ENCODE peak calls at places on chromosomes 2 and 18, in ten cellular contexts. P, Z, R, L, T, U, K, D, N and S are unnamed samples.

GRCh38 chr2:7691961-7692656 is 774.9 kb downstream of the RNF144A start:
- DNase-seq in P (no peak), T (no peak), R (no peak), N (no peak), K (no peak), L (peak), U (no peak), D (no peak), Z (no peak), S (no peak)

GRCh38 chr18:23540867-23541266 is 37.6 kb downstream of the RMC1 start:
- DNase-seq in N (no peak), U (no peak), Z (no peak), T (peak), R (peak), K (no peak), P (no peak), L (no peak), D (no peak), S (no peak)

GRCh38 chr2:124524155-124524910 is 499.2 kb downstream of the CNTNAP5 start:
- DNase-seq in K (no peak), D (no peak), U (no peak), P (peak), R (no peak), T (no peak), L (no peak), N (no peak), Z (no peak), S (no peak)

GRCh38 chr18:62781893-62782292 is 66.6 kb downstream of the PHLPP1 start:
- DNase-seq in T (no peak), D (no peak), N (no peak), K (no peak), L (peak), U (no peak), R (peak), P (no peak), Z (no peak), S (no peak)

GRCh38 chr18:50928551-50928950 is 39.3 kb upstream of the ELAC1 start:
- DNase-seq in N (no peak), U (no peak), T (no peak), K (no peak), L (no peak), R (no peak), D (no peak), Z (peak), P (no peak), S (no peak)

GRCh38 chr2:171523339-171523931 is 1.2 kb downstream of the CYBRD1 start:
- DNase-seq in N (peak), R (peak), T (peak), U (peak), K (peak), P (peak), Z (no peak), L (peak), D (peak), S (no peak)

GRCh38 chr2:182186132-182186735 is 200.6 kb downstream of the PPP1R1C start:
- DNase-seq in R (peak), D (no peak), L (peak), K (no peak), T (peak), Z (no peak), N (peak), U (no peak), P (no peak), S (no peak)

GRCh38 chr2:127051116-127051779 is 55.7 kb downstream of the BIN1 start:
- DNase-seq in N (no peak), U (peak), P (peak), L (no peak), R (no peak), T (no peak), Z (no peak), D (no peak), K (peak), S (no peak)

GRCh38 chr2:144705328-144706245 is 185.7 kb upstream of the ZEB2 start:
- DNase-seq in R (peak), N (no peak), P (no peak), T (no peak), D (no peak), K (no peak), L (no peak), Z (no peak), U (no peak), S (no peak)

GRCh38 chr18:32802606-32803451 is 30.0 kb upstream of the KLHL14 start:
- DNase-seq in T (no peak), Z (no peak), L (no peak), R (no peak), P (no peak), D (no peak), U (no peak), K (no peak), N (peak), S (no peak)

GRCh38 chr18:51153659-51154371 is 43.7 kb downstream of the MEX3C start:
- DNase-seq in R (no peak), T (peak), N (no peak), L (no peak), P (no peak), U (no peak), D (no peak), Z (no peak), K (no peak), S (no peak)

GRCh38 chr2:86045541-86045940 is 60.1 kb downstream of the POLR1A start:
- DNase-seq in R (no peak), D (no peak), U (no peak), N (no peak), L (no peak), T (no peak), Z (no peak), P (peak), K (no peak), S (no peak)

GRCh38 chr2:65129276-65129612 is 662 bp downstream of the RAB1A start:
- DNase-seq in L (no peak), D (no peak), Z (no peak), N (no peak), T (peak), U (no peak), P (no peak), K (no peak), R (no peak), S (no peak)

GRCh38 chr18:5417342-5417741 is 121.8 kb upstream of the ZBTB14 start:
- DNase-seq in U (peak), N (no peak), R (peak), P (peak), K (no peak), Z (no peak), L (no peak), T (no peak), D (no peak), S (no peak)

GRCh38 chr2:228657807-228658402 is 476.4 kb upstream of the SPHKAP start:
- DNase-seq in L (peak), Z (no peak), D (no peak), T (peak), N (peak), R (peak), K (no peak), U (no peak), P (no peak), S (no peak)

GRCh38 chr18:66077066-66077465 is 326.3 kb downstream of the CDH7 start:
- DNase-seq in T (no peak), N (no peak), Z (no peak), R (no peak), D (no peak), P (no peak), K (no peak), L (peak), U (no peak), S (no peak)

GRCh38 chr2:118705032-118705431 is 142.4 kb downstream of the EN1 start:
- DNase-seq in U (no peak), T (no peak), N (no peak), D (no peak), K (no peak), L (no peak), P (no peak), R (peak), Z (no peak), S (no peak)

GRCh38 chr2:229178706-229179105 is 92.4 kb downstream of the PID1 start:
- DNase-seq in Z (no peak), D (no peak), L (no peak), K (no peak), U (no peak), R (no peak), P (no peak), N (no peak), T (no peak), S (no peak)

GRCh38 chr2:151198646-151199045 is 63.0 kb downstream of the RBM43 start:
- DNase-seq in L (peak), Z (no peak), U (no peak), K (no peak), T (no peak), N (no peak), R (no peak), D (no peak), P (no peak), S (no peak)

GRCh38 chr2:192150166-192150565 is 44.6 kb downstream of the TMEFF2 start:
- DNase-seq in P (no peak), D (no peak), R (no peak), T (no peak), L (no peak), K (no peak), Z (no peak), N (no peak), U (no peak), S (no peak)

GRCh38 chr2:237171396-237171795 is 85.7 kb downstream of the COPS8 start:
- DNase-seq in D (no peak), R (peak), L (peak), Z (peak), P (no peak), K (no peak), N (no peak), U (no peak), T (no peak), S (no peak)

GRCh38 chr2:215660687-215661086 is 224.8 kb upstream of the FN1 start:
- DNase-seq in N (no peak), T (no peak), D (no peak), L (peak), U (no peak), Z (peak), R (no peak), K (no peak), P (no peak), S (no peak)

GRCh38 chr2:163665051-163665450 is 70.8 kb downstream of the FIGN start:
- DNase-seq in T (no peak), N (peak), D (no peak), P (no peak), U (no peak), R (no peak), Z (no peak), L (no peak), K (no peak), S (no peak)

GRCh38 chr2:172562298-172562697 is 6.4 kb downstream of the PDK1 start:
- DNase-seq in D (no peak), R (no peak), Z (no peak), U (no peak), L (no peak), K (no peak), T (no peak), N (no peak), P (no peak), S (no peak)

GRCh38 chr2:166573393-166573792 is 79.3 kb upstream of the SCN7A start:
- DNase-seq in U (no peak), D (no peak), P (no peak), K (no peak), T (no peak), R (peak), Z (peak), N (peak), L (peak), S (no peak)

GRCh38 chr2:202069189-202070050 is 3.6 kb upstream of the KIAA2012 start:
- DNase-seq in T (no peak), N (no peak), U (no peak), L (no peak), Z (no peak), P (no peak), K (no peak), R (no peak), D (no peak), S (no peak)

GRCh38 chr2:74048147-74048546 is 63.4 kb downstream of the TET3 start:
- DNase-seq in Z (no peak), U (no peak), T (no peak), P (no peak), L (no peak), D (no peak), K (no peak), N (no peak), R (no peak), S (no peak)

GRCh38 chr18:48678237-48679115 is 139.6 kb downstream of the CTIF start:
- DNase-seq in K (no peak), Z (no peak), L (no peak), R (no peak), N (no peak), T (no peak), U (no peak), P (no peak), D (no peak), S (no peak)

DNA sequence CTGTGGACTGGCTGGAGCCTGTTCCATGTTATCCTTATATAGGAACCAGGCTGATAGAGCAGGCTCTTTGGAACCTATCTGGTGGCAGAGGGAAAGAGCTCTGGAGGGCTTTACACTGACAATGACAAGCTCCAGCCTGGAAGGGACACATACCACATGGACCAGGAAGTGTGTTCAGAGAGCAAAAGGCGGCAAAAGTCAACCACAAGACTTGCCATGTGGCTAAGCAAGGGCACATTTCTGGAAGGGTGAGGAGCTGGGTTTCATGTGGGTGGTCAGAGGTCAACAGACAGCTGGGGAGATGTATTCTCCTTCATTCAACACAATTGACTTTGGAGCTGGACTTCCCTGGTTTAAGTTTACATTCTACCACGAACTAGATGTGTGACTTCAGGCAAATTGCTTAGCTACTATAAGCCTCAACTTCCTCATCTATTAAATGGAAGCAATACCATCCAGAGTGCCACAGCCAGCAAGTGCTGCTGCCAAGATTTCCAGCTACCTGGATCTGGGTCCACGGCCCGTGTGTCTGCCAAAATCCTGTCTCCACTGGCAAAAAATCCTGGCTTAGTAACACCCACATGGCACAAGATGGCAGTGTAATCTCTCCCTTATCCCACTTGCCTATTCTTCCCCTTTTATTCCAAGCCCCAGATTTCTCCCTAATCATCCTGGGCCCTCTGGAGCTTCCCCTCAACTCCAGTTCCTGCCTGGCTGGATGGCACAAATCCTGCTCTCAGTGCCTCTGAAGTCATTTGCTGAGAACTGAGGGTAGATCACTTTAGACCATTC is 325.3 kb downstream of the DYSF start:
- DNase-seq in N (no peak), L (no peak), T (peak), P (no peak), D (peak), R (no peak), K (no peak), Z (no peak), U (no peak), S (no peak)
- TF ChIP-seq CTCF in N (peak), L (peak), T (no peak), P (no peak), D (no peak), R (no peak), K (no peak), Z (no peak), U (no peak), S (no peak)

DNA sequence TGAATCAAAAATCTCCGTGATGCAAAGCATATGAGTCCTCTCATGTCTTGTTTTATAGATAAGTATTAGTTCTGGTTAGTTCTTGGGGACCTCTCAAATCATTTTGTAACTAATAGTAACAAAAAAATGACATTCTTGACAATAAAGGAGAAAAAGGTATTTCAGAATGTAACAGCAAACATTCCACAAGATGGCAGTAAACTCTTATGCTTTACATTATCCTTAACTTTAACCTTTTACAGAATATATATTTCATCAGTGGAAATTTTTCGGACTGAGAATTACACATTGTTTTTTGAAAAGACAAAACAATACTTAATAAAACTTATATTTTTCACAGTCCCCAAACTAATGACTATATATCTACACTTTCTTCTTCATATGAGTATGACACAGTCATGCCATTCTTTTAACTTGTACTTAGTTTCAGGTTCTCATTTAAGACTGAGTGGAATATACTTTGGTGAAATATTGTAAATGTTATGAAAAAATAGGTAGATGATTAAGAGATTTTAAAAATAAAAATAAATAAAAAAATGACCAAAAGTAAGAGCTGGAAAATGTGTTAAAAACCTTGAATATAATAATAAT is 142.9 kb upstream of the NXPH2 start:
- DNase-seq in R (peak), P (no peak), D (no peak), U (no peak), T (no peak), Z (no peak), L (peak), K (no peak), N (peak), S (no peak)
- TF ChIP-seq CTCF in R (peak), P (peak), D (peak), U (no peak), T (no peak), Z (peak), L (peak), K (no peak), N (peak), S (peak)

GRCh38 chr2:26235089-26235488 is 9.3 kb downstream of the HADHA start:
- DNase-seq in P (no peak), N (no peak), T (no peak), Z (no peak), U (no peak), L (no peak), R (peak), K (no peak), D (no peak), S (no peak)
- TF ChIP-seq CTCF in P (peak), N (peak), T (no peak), Z (no peak), U (peak), L (peak), R (no peak), K (no peak), D (peak), S (no peak)

GRCh38 chr18:78986018-78986481 is 6.4 kb downstream of the SALL3 start:
- DNase-seq in N (peak), R (peak), P (no peak), D (peak), L (peak), K (no peak), Z (no peak), T (no peak), U (no peak), S (no peak)
- TF ChIP-seq CTCF in N (peak), R (peak), P (peak), D (peak), L (peak), K (peak), Z (peak), T (peak), U (peak), S (peak)

DNA sequence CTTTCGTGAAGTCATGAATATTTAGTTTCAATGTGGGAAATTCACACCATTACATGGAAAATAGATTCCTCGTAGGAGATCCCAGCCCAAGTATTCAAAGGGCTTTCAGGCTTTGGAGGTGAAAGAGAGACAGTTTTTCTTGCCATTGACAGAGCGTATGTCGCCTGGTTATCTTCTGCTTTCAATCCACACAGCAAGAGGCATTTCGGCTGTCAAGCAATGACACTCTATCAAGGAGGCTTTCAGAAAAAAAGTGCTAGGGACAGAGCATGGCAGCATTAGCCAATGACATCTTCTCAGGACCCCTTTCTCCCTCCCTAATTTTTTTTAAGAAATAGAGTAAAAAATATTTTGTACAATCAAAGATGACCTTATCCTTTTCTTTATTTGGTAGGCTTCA is 492.8 kb downstream of the TMEM182 start:
- DNase-seq in K (no peak), D (no peak), Z (no peak), N (no peak), U (no peak), L (no peak), T (no peak), P (no peak), R (no peak), S (no peak)
- TF ChIP-seq CTCF in K (no peak), D (no peak), Z (no peak), N (no peak), U (no peak), L (no peak), T (no peak), P (no peak), R (no peak), S (no peak)

DNA sequence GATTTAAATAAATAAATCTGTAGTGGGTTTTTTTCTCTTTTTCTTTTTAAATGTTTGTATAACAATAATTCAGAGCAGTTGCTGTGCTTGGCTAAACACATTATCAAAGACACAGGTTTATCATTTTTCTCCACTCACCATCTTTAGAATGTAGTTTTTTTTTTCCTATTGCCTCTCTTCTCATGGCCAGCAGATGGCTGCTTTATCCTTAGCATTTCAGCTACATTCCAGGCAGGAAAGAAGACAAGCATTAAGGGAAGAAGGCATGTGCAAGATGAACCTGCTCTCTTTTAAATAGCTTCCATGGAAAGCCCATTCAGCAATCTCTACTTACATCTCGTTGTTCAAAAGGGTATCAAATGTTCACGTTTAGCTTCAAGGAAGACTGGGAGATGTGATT is 42.6 kb downstream of the ARHGAP15 start:
- DNase-seq in L (peak), D (no peak), N (peak), T (no peak), U (no peak), P (no peak), K (no peak), R (peak), Z (no peak), S (no peak)
- TF ChIP-seq CTCF in L (peak), D (peak), N (peak), T (no peak), U (no peak), P (peak), K (peak), R (peak), Z (peak), S (no peak)

GRCh38 chr2:23547725-23548124 is 162.7 kb downstream of the KLHL29 start:
- DNase-seq in K (no peak), U (no peak), T (no peak), N (no peak), L (no peak), D (no peak), Z (no peak), R (no peak), P (no peak), S (no peak)
- TF ChIP-seq CTCF in K (no peak), U (no peak), T (no peak), N (no peak), L (no peak), D (no peak), Z (peak), R (no peak), P (no peak), S (no peak)

GRCh38 chr2:63544017-63544627 is 44.2 kb downstream of the WDPCP start:
- DNase-seq in Z (no peak), R (peak), P (no peak), K (no peak), U (no peak), N (peak), D (no peak), L (peak), T (peak), S (no peak)
- TF ChIP-seq CTCF in Z (peak), R (peak), P (peak), K (peak), U (peak), N (peak), D (peak), L (peak), T (peak), S (peak)